ENCODE peak calls at places on chromosomes 2 and 18, in five cellular contexts. K is GM03348; D is stimulated activated CD8-positive, alpha-beta memory T cell treated with anti-CD3 and anti-CD28 coated beads, Interleukin-4, amount 100 ng/mL, for 4 hours; A is NCI-H1105 treated with DMSO at 0.1 percent for 48 hours; Q is naive B cell. L is an unnamed sample.

GRCh38 chr2:60583604-60584003 is 30.1 kb upstream of the BCL11A start:
- DNase-seq in K (no peak), D (no peak), A (no peak), Q (no peak), L (no peak)

GRCh38 chr18:21134895-21135294 is 23.3 kb upstream of the ROCK1 start:
- DNase-seq in K (no peak), D (no peak), A (no peak), Q (peak; percentile 25), L (peak; percentile 18)

GRCh38 chr18:42446195-42446594 is 491.2 kb downstream of the PIK3C3 start:
- DNase-seq in K (peak; percentile 12), D (no peak), A (no peak), Q (no peak), L (peak; percentile 6)

GRCh38 chr18:42196651-42197050 is 241.6 kb downstream of the PIK3C3 start:
- DNase-seq in K (peak; percentile 22), D (no peak), A (no peak), Q (no peak), L (no peak)

GRCh38 chr2:61898810-61899209 is 6.7 kb upstream of the COMMD1 start:
- DNase-seq in K (peak; percentile 27), D (no peak), A (peak; percentile 9), Q (no peak), L (no peak)

GRCh38 chr2:240257940-240258580 is 117.6 kb upstream of the OTOS start:
- DNase-seq in K (no peak), D (no peak), A (no peak), Q (no peak), L (no peak)

GRCh38 chr2:100967716-100968115 is 34.4 kb upstream of the RPL31 start:
- DNase-seq in K (no peak), D (no peak), A (no peak), Q (no peak), L (no peak)

GRCh38 chr2:105405291-105405690 is 6.4 kb upstream of the FHL2 start:
- DNase-seq in K (no peak), D (no peak), A (no peak), Q (no peak), L (no peak)

GRCh38 chr18:79681484-79682387 is 2.1 kb downstream of the CTDP1 start:
- DNase-seq in K (no peak), D (peak; percentile 33), A (no peak), Q (no peak), L (no peak)

GRCh38 chr2:158079672-158080071 is 22.0 kb upstream of the UPP2 start:
- DNase-seq in K (no peak), D (no peak), A (no peak), Q (no peak), L (no peak)

GRCh38 chr2:10036095-10036879 is 7.1 kb upstream of the KLF11 start:
- DNase-seq in K (peak; percentile 83), D (peak; percentile 14), A (no peak), Q (peak; percentile 35), L (peak; percentile 75)

GRCh38 chr2:146363731-146364130 is 1481.1 kb upstream of the ACVR2A start:
- DNase-seq in K (no peak), D (no peak), A (no peak), Q (no peak), L (no peak)

GRCh38 chr2:10096641-10097040 is 16.4 kb upstream of the CYS1 start:
- DNase-seq in K (no peak), D (no peak), A (no peak), Q (no peak), L (no peak)

GRCh38 chr18:21164746-21165145 is 53.1 kb upstream of the ROCK1 start:
- DNase-seq in K (no peak), D (no peak), A (no peak), Q (no peak), L (no peak)

GRCh38 chr18:35236964-35237363 is 3.9 kb upstream of the ZNF397 start:
- DNase-seq in K (no peak), D (no peak), A (no peak), Q (no peak), L (no peak)

GRCh38 chr18:45619062-45619825 is 4.0 kb downstream of the SLC14A2 start:
- DNase-seq in K (peak; percentile 49), D (no peak), A (no peak), Q (no peak), L (no peak)

GRCh38 chr2:12488365-12488972 is 228.3 kb upstream of the TRIB2 start:
- DNase-seq in K (no peak), D (peak; percentile 15), A (no peak), Q (no peak), L (no peak)

GRCh38 chr2:142742301-142743214 is 134.9 kb upstream of the KYNU start:
- DNase-seq in K (no peak), D (no peak), A (no peak), Q (no peak), L (no peak)

GRCh38 chr18:45837283-45838070 is 12.0 kb downstream of the SIGLEC15 start:
- DNase-seq in K (peak; percentile 64), D (no peak), A (no peak), Q (no peak), L (no peak)

GRCh38 chr2:69890881-69891280 is 2.9 kb upstream of the SNRNP27 start:
- DNase-seq in K (no peak), D (no peak), A (no peak), Q (no peak), L (no peak)

GRCh38 chr18:68438983-68439382 is 275.9 kb downstream of the TMX3 start:
- DNase-seq in K (peak; percentile 74), D (no peak), A (no peak), Q (no peak), L (peak; percentile 65)

GRCh38 chr18:23992119-23992940 is 22.2 kb upstream of the TTC39C start:
- DNase-seq in K (no peak), D (no peak), A (peak; percentile 38), Q (no peak), L (no peak)

GRCh38 chr2:43454791-43455190 is 141.0 kb downstream of the THADA start:
- DNase-seq in K (no peak), D (no peak), A (no peak), Q (no peak), L (no peak)

GRCh38 chr2:120912101-120912985 is 176.7 kb downstream of the GLI2 start:
- DNase-seq in K (peak; percentile 76), D (no peak), A (no peak), Q (no peak), L (peak; percentile 64)

GRCh38 chr18:74333091-74333490 is 17.5 kb downstream of the C18orf63 start:
- DNase-seq in K (peak; percentile 13), D (no peak), A (no peak), Q (no peak), L (no peak)

L was measured in AG08396.